ENCODE peak calls at places on chromosomes 2 and 18, in eight cellular contexts. J is Panc1, Y is HCT116, G is A549, U is GM12878, P is HL-60, D is K562, Q is SK-N-SH. S is an unnamed sample.

GRCh38 chr2:37599688-37600525 is 71.5 kb downstream of the CDC42EP3 start:
- DNase-seq in J (no peak), Y (no peak), G (no peak), U (no peak), P (no peak), D (no peak), Q (no peak), S (no peak)

GRCh38 chr18:43524260-43524659 is 247.0 kb upstream of the SYT4 start:
- DNase-seq in J (no peak), Y (no peak), G (no peak), U (no peak), P (no peak), D (no peak), Q (no peak), S (no peak)

GRCh38 chr2:144479659-144480058 is 40.3 kb downstream of the ZEB2 start:
- DNase-seq in J (no peak), Y (no peak), G (no peak), U (no peak), P (no peak), D (no peak), Q (no peak), S (peak; percentile 53)

GRCh38 chr2:130336877-130337734 is 5.6 kb upstream of the IMP4 start:
- DNase-seq in J (peak; percentile 87), Y (peak; percentile 79), G (peak; percentile 90), U (peak; percentile 79), P (no peak), D (peak; percentile 74), Q (peak; percentile 87), S (peak; percentile 88)

GRCh38 chr2:178863130-178863855 is 56.1 kb upstream of the TTN start:
- DNase-seq in J (no peak), Y (no peak), G (no peak), U (no peak), P (no peak), D (no peak), Q (no peak), S (no peak)

GRCh38 chr2:40224321-40224720 is 227.6 kb downstream of the SLC8A1 start:
- DNase-seq in J (no peak), Y (no peak), G (no peak), U (no peak), P (no peak), D (no peak), Q (no peak), S (no peak)

GRCh38 chr2:232988444-232988843 is 24.6 kb downstream of the NGEF start:
- DNase-seq in J (peak; percentile 93), Y (peak; percentile 98), G (peak; percentile 96), U (no peak), P (no peak), D (no peak), Q (no peak), S (no peak)

GRCh38 chr2:221969087-221969829 is 329.5 kb downstream of the PAX3 start:
- DNase-seq in J (peak; percentile 5), Y (peak; percentile 13), G (peak; percentile 36), U (no peak), P (no peak), D (no peak), Q (peak; percentile 40), S (peak; percentile 65)

GRCh38 chr2:61948661-61949457 is 43.4 kb downstream of the COMMD1 start:
- DNase-seq in J (no peak), Y (no peak), G (no peak), U (no peak), P (no peak), D (no peak), Q (no peak), S (peak; percentile 57)

GRCh38 chr18:13482641-13482945 is 243.8 kb downstream of the FAM210A start:
- DNase-seq in J (no peak), Y (no peak), G (no peak), U (no peak), P (no peak), D (no peak), Q (no peak), S (no peak)

GRCh38 chr18:48994044-48994651 is 43.4 kb upstream of the SMAD7 start:
- DNase-seq in J (no peak), Y (no peak), G (no peak), U (no peak), P (no peak), D (no peak), Q (no peak), S (no peak)

GRCh38 chr2:133768261-133769021 is 200.2 kb upstream of the NCKAP5 start:
- DNase-seq in J (no peak), Y (no peak), G (no peak), U (no peak), P (no peak), D (no peak), Q (no peak), S (no peak)

GRCh38 chr2:62654423-62654791 is 51.1 kb upstream of the EHBP1 start:
- DNase-seq in J (no peak), Y (no peak), G (no peak), U (no peak), P (no peak), D (no peak), Q (no peak), S (no peak)

GRCh38 chr18:75269140-75269676 is 58.6 kb downstream of the TSHZ1 start:
- DNase-seq in J (no peak), Y (no peak), G (no peak), U (no peak), P (no peak), D (no peak), Q (no peak), S (no peak)

GRCh38 chr2:145751634-145752033 is 1231.7 kb upstream of the ZEB2 start:
- DNase-seq in J (no peak), Y (no peak), G (no peak), U (peak; percentile 70), P (peak; percentile 28), D (no peak), Q (no peak), S (peak; percentile 17)

GRCh38 chr18:45456076-45457066 is 158.9 kb upstream of the SLC14A2 start:
- DNase-seq in J (no peak), Y (no peak), G (no peak), U (no peak), P (no peak), D (no peak), Q (no peak), S (no peak)

GRCh38 chr2:46770622-46771021 is 145.0 kb downstream of the MCFD2 start:
- DNase-seq in J (no peak), Y (no peak), G (peak; percentile 55), U (no peak), P (no peak), D (no peak), Q (no peak), S (no peak)

GRCh38 chr2:46772500-46772899 is 143.1 kb downstream of the MCFD2 start:
- DNase-seq in J (no peak), Y (no peak), G (no peak), U (no peak), P (no peak), D (no peak), Q (no peak), S (no peak)

GRCh38 chr2:46767706-46768105 is 147.9 kb downstream of the MCFD2 start:
- DNase-seq in J (no peak), Y (no peak), G (no peak), U (no peak), P (no peak), D (no peak), Q (no peak), S (peak; percentile 35)

GRCh38 chr2:46771309-46771708 is 144.3 kb downstream of the MCFD2 start:
- DNase-seq in J (no peak), Y (no peak), G (no peak), U (no peak), P (no peak), D (no peak), Q (no peak), S (no peak)

DNA sequence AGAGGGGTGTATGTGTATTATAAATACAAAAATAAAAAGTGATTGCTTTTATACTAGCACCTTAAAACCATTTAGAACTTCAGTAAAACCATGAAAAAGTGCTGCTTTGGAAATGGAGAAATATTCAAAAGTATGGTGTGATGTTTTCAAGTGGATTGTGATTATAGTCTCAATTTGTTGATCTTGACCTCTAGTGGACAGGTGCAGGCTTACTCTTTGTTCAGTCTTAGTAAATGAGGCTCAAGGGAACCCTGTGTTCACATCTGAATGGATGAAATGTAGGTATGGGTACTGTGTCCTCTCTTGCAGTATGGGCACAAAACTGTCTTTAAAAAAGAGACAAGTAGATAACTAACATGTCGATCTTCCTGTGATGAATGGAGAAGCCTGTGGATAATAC is 145.8 kb downstream of the MCFD2 start:
- DNase-seq in J (no peak), Y (no peak), G (no peak), U (no peak), P (no peak), D (no peak), Q (no peak), S (peak; percentile 31)
- TF ChIP-seq REST in J (no peak), Y (no peak), G (no peak), U (no peak), P (no peak), D (no peak), Q (no peak), S (no peak)

GRCh38 chr2:121815216-121815615 is 59.8 kb downstream of the TSN start:
- DNase-seq in J (no peak), Y (no peak), G (no peak), U (no peak), P (no peak), D (no peak), Q (no peak), S (no peak)
- H3K4me3 ChIP-seq in J (no peak overlapping the region), Y (no peak overlapping the region), G (no peak overlapping the region), U (no peak overlapping the region), P (no peak overlapping the region), D (no peak overlapping the region), Q (no peak overlapping the region), S (no peak overlapping the region)

DNA sequence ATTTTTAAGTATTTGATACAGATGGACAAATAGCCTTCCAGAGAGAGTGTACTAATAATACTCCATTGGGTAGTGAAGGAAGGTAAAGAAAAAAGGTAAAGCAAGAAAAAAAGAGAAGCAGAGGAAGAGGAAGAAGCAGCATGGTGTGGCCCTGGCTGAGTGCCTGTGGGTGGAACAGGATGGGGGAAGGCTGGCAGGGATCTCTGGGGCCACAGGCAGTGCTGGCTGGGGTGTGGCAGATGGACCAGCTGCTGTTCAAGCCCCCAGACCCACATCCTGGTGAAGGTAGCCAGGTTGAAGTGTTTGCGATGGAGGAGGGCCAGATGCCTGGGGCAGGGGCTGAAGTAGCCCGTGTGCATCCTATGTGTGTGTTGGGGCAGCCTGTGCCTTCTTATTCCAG is 79.0 kb downstream of the DYSF start:
- DNase-seq in J (no peak), Y (no peak), G (no peak), U (no peak), P (no peak), D (no peak), Q (no peak), S (no peak)
- TF ChIP-seq REST in J (no peak), Y (no peak), G (no peak), U (no peak), P (no peak), D (no peak), Q (no peak), S (no peak)

DNA sequence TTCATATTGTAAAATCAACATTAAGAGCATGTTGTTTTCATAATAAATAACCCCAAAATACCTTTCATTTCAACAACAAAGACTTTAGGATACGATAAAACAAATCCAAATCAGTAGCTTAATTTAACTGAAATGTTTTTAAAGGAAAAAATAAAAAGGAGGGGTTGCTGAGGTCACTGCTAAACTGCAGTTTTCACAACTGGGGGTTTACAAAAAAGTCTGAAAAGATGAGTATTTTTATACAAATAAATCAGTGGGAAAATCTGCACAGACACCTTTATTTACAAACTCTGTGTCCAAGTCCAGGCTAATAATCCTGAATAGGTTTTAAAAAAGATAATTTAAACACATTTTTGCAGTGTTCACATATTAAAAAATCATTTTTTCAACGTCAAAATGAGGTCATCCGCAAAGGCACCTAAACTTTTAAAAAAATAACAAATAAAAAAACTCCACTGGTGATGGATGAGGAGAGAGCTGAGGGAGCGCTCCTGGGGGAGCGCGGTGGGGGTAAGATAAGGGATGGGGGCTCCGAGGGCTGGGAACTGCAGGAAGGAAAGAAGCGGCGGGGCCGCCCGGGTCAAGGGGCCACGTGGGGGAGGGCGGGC is 3.1 kb downstream of the DLX2 start:
- DNase-seq in J (no peak), Y (no peak), G (no peak), U (no peak), P (no peak), D (no peak), Q (no peak), S (no peak)
- H3K4me3 ChIP-seq in J (peak overlapping the region; percentile 56), Y (peak overlapping the region; percentile 53), G (peak overlapping the region; percentile 42), U (no peak overlapping the region), P (no peak overlapping the region), D (peak overlapping the region; percentile 33), Q (peak overlapping the region; percentile 58), S (peak overlapping the region; percentile 62)

S was measured in GM23338.